ENCODE peak calls at places on chromosomes 6 and 20, in ten cellular contexts. Z is HepG2, G is body of pancreas, O is endothelial cell of umbilical vein, M is Peyer's patch, P is esophagus squamous epithelium, I is heart left ventricle, E is HCT116, N is spleen, R is ovary. Y is an unnamed sample. For H3K36me3, the result is how much of the 10 kb centered on the place peaks cover.

GRCh38 chr6:49550413-49551125 is at the start of gene C6orf141:
- DNase-seq in G (peak), R (no peak), N (no peak), O (peak), M (peak), I (no peak), Z (no peak), P (no peak), E (peak), Y (no peak)

GRCh38 chr6:47083586-47084047 is 41.5 kb upstream of the ADGRF1 start:
- DNase-seq in E (no peak), O (peak), R (peak), M (peak), I (peak), Z (peak), G (peak), P (no peak), N (peak), Y (no peak)

GRCh38 chr20:62557425-62557824 is 81.6 kb upstream of the GATA5 start:
- DNase-seq in I (no peak), P (no peak), G (no peak), N (no peak), R (no peak), O (no peak), Z (no peak), M (no peak), E (peak), Y (no peak)

GRCh38 chr20:14963262-14963663 is 625.9 kb upstream of the FLRT3 start:
- DNase-seq in R (no peak), O (peak), P (no peak), I (no peak), G (no peak), Z (peak), E (peak), M (no peak), N (no peak), Y (no peak)

GRCh38 chr6:68052234-68052633 is 582.8 kb upstream of the ADGRB3 start:
- DNase-seq in I (no peak), R (no peak), E (no peak), N (no peak), O (no peak), P (no peak), G (no peak), M (no peak), Z (no peak), Y (no peak)

GRCh38 chr20:48192109-48192508 is 406.8 kb upstream of the SULF2 start:
- DNase-seq in G (no peak), Z (no peak), M (peak), I (no peak), R (no peak), N (no peak), E (no peak), P (no peak), O (no peak), Y (no peak)

GRCh38 chr6:84172080-84172479 is 55.4 kb downstream of the CEP162 start:
- DNase-seq in O (no peak), P (no peak), I (no peak), M (no peak), N (no peak), G (no peak), R (no peak), E (no peak), Z (peak), Y (no peak)

GRCh38 chr6:53279301-53279700 is 69.4 kb downstream of the ELOVL5 start:
- DNase-seq in O (no peak), E (no peak), I (no peak), G (no peak), M (no peak), P (no peak), N (no peak), R (no peak), Z (no peak), Y (no peak)

GRCh38 chr6:117265425-117266266 is at the start of gene VGLL2:
- DNase-seq in P (no peak), Z (peak), E (no peak), O (peak), N (peak), R (no peak), M (no peak), G (peak), I (peak), Y (no peak)

DNA sequence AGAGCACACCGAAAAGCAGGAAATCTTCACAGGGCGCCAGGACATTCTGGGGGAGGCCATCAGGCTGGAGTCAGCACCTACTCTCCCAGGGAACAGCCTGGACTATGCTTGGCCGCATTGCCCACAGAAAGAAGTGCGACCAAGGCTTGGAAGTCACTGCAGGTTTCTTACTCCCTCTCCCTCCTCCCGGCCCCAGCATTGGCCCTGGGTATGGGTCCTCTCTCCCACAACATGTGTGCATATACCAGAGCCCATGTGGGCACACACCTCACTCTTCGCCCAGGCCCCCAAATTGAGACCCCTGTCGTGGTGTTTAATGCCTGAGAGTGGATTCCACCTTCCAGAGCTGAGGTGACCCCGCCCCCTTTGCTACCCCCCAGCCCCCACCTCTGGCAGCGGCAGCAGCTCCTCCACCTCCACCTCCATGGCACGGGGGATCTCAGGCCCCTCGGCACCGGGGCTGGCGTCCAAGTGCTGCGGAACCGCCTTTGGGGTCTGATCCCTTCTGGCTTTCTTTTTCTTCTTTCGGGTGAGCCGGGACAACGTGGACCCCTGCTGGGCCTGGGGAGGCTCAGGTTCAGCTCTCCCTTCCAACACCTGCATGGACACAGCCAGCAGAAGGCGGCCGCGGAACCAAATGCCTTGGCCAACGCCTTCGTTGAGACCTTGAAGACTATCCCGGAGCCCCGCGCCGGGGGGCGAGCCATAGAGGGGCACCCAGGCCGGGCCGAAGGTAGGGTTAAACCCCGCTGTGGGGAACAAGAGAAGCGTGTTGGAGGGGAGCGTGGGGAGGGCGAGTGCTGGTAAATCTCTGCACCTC is 15.2 kb upstream of the SPAG4 start:
- DNase-seq in N (no peak), P (no peak), R (peak), G (no peak), O (no peak), M (peak), Z (no peak), E (no peak), I (no peak), Y (no peak)
- H3K4me3 ChIP-seq in N (peak), P (peak), R (peak), G (no peak), O (peak), M (peak), Z (no peak), E (no peak), I (peak), Y (peak)

GRCh38 chr20:35285806-35286076 is 1.2 kb upstream of the EIF6 start:
- DNase-seq in P (no peak), Z (peak), M (no peak), I (no peak), N (no peak), O (no peak), E (no peak), R (no peak), G (no peak), Y (no peak)

GRCh38 chr20:35284992-35285805 is 627 bp upstream of the EIF6 start:
- DNase-seq in N (peak), E (no peak), M (no peak), I (no peak), P (no peak), R (no peak), Z (no peak), G (no peak), O (no peak), Y (no peak)

GRCh38 chr20:35286077-35286898 is 1.7 kb upstream of the EIF6 start:
- DNase-seq in R (no peak), N (no peak), I (no peak), P (no peak), M (no peak), O (no peak), G (no peak), E (no peak), Z (peak), Y (no peak)

GRCh38 chr20:35283441-35284266 is 918 bp downstream of the EIF6 start:
- DNase-seq in O (no peak), E (no peak), M (no peak), I (no peak), Z (no peak), G (no peak), P (no peak), R (no peak), N (no peak), Y (no peak)

GRCh38 chr20:35284267-35284991 is at the start of gene EIF6:
- DNase-seq in M (peak), N (peak), Z (peak), P (peak), O (peak), G (peak), R (peak), E (peak), I (peak), Y (no peak)
- TF ChIP-seq POLR2A in M (peak), N (no peak), Z (peak), P (no peak), O (peak), G (peak), R (no peak), E (peak), I (peak), Y (no peak)

DNA sequence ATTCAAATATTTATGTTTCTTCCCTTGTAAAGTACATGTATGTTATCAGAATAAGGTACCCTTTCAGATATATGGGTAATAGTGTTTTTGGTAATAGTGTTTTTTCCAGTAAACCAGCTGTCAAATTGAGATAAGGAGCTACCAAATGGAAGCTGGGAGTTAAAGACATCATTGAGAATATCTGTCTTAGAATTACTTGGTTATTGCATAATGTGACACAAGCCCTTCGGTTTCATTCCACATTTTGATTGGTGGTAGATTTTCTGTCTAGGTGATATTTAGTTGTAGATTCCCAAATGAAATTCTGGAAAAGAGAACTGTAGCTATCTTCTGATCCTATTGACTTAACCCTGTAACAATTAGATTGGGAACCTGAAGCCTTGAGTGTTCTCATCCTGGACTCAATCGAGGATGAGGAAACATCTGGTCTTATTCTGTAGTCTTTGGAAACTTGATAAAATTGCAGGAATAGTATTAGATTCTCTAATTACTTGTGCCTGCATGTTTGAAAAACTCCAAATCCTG is 75.1 kb upstream of the SYNJ2 start:
- DNase-seq in R (no peak), O (peak), Z (no peak), G (no peak), P (no peak), M (no peak), E (no peak), N (no peak), I (no peak), Y (no peak)
- H3K36me3 ChIP-seq in R (under half), O (under half), Z (half or more), G (under half), P (under half), M (under half), E (under half), N (under half), I (half or more), Y (under half)

GRCh38 chr6:155188707-155189496 is 74.9 kb upstream of the CLDN20 start:
- DNase-seq in I (no peak), N (no peak), G (no peak), M (no peak), E (no peak), P (no peak), R (no peak), O (peak), Z (peak), Y (no peak)
- H3K4me3 ChIP-seq in I (no peak), N (no peak), G (no peak), M (no peak), E (no peak), P (no peak), R (no peak), O (peak), Z (no peak), Y (no peak)

DNA sequence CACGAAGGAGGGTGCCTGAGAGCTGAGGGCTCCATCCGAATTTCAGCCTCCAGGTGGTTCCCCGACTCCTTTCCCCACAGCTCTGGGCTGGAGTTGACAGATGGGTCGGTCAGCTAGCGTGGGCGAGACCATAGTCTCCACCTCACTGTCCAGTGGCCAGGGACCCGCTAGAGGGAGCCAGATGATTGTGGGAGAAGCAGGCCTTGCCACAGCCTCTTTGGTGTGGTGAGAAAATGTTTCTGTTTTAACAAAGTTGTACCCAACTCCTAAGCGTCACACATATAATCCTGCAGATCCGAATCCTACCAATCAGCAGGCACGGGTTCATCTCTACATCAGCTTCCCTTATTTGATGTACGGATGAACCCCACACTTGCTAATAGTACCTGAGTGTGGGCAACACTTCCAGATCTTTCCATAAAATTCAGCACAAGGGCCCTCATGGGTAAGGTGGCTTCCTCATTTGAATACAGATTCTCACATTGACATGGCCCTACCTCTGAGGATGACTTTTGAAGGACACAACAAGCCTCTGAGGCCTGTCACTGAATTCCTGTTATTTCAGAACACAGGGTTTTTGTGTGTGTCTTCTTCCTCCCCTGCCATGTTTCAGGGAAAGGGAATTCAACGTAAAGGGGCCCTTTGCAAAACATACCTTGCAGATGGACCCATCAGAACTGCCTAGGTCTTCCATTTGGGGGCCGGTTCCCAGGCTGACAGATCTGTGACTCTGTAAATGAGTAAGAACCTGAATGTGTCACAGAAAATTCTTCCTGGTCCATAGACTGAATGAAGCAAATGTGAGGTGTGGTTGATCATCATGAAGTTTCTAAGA is 103.2 kb upstream of the DUSP22 start:
- DNase-seq in M (peak), N (peak), I (peak), E (peak), O (peak), P (peak), Z (peak), R (peak), G (peak), Y (no peak)
- TF ChIP-seq POLR2A in M (no peak), N (no peak), I (no peak), E (no peak), O (no peak), P (no peak), Z (no peak), R (peak), G (no peak), Y (no peak)

DNA sequence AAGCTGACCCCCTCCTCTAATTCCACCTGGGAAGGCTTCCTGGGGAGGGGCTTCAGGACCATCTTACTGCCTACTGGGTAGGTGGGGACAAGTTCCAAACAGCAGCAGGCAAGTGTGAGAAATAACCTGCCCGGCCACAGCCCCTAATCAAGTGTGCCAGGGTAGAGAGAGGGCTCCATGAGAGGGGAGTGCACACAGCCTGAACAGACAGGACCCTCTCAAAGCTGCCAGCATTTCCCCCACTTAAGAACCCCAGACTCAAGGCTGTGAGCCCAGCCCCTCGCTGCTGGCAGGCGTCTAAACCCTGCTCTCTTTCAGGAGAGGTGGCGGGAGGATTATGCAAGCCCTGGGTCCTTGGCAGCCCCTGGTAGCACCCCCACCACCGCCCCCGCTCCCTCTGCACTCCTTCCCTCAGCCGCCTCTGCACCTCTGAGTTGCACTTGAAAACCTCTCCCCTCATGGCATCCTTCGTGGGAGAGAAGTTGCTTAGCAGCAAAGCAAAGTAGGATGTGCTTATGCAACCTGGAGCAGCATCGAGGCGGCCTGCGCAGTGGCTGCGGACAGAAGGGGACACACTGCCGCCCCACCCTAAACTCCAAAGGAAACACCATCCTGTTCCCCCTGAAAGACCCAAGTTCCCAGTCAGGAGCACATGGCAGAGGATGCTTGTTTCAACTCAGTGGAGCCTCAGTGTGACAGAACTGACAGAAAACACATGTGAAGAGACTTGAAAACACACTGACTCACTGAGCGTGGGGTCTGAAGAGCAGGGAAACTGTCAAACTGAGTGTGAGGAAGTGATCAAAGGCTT is 10.5 kb downstream of the DDRGK1 start:
- DNase-seq in O (no peak), E (no peak), N (peak), P (no peak), M (no peak), Z (no peak), G (no peak), I (no peak), R (no peak), Y (no peak)
- H3K36me3 ChIP-seq in O (half or more), E (under half), N (half or more), P (under half), M (under half), Z (half or more), G (under half), I (half or more), R (under half), Y (half or more)

GRCh38 chr20:31716351-31716750 is 6.3 kb downstream of the BCL2L1 start:
- DNase-seq in N (no peak), G (no peak), P (no peak), M (no peak), E (no peak), O (no peak), R (no peak), Z (no peak), I (no peak), Y (no peak)
- H3K4me3 ChIP-seq in N (no peak), G (no peak), P (no peak), M (no peak), E (no peak), O (no peak), R (no peak), Z (peak), I (peak), Y (no peak)

Y was measured in vagina.